ENCODE peak calls at places on chromosomes 3 and 15, in seven cellular contexts. H is CD4-positive, CD25-positive, alpha-beta regulatory T cell; G is fibroblast of lung; T is ovary; R is colonic mucosa; Q is brain microvascular endothelial cell; F is spleen. J is an unnamed sample. For H3K27me3 and H3K36me3, the result is how much of the 10 kb centered on the place peaks cover.

GRCh38 chr3:86958534-86958933 is 32.4 kb downstream of the VGLL3 start:
- DNase-seq in G (peak), F (no peak), T (no peak), Q (peak), H (no peak), R (no peak), J (peak)

GRCh38 chr3:87437765-87438164 is 161.4 kb upstream of the POU1F1 start:
- DNase-seq in F (no peak), H (no peak), Q (peak), R (no peak), T (no peak), G (no peak), J (no peak)

GRCh38 chr3:15647629-15648167 is 46.2 kb downstream of the BTD start:
- DNase-seq in H (peak), F (no peak), R (peak), Q (peak), G (peak), T (no peak), J (no peak)

GRCh38 chr15:39300451-39301153 is 280.3 kb upstream of the THBS1 start:
- DNase-seq in R (no peak), H (no peak), F (no peak), Q (peak), T (no peak), G (peak), J (no peak)

GRCh38 chr3:147406255-147407023 is at the start of gene ZIC4:
- DNase-seq in F (no peak), R (no peak), Q (no peak), H (no peak), T (no peak), G (no peak), J (peak)

GRCh38 chr3:71299160-71299559 is 284.4 kb downstream of the FOXP1 start:
- DNase-seq in G (no peak), Q (no peak), T (no peak), F (no peak), H (peak), R (no peak), J (no peak)

GRCh38 chr15:31049682-31050606 is 51.6 kb downstream of the TRPM1 start:
- DNase-seq in F (no peak), G (no peak), T (no peak), Q (no peak), R (no peak), H (no peak), J (no peak)

GRCh38 chr15:59232476-59232875 is 25.8 kb downstream of the LDHAL6B start:
- DNase-seq in Q (peak), T (no peak), R (no peak), F (no peak), H (no peak), G (peak), J (no peak)

GRCh38 chr15:38049876-38050275 is 115.4 kb downstream of the TMCO5A start:
- DNase-seq in R (no peak), T (no peak), H (no peak), F (no peak), Q (no peak), G (peak), J (no peak)

GRCh38 chr3:74606987-74607386 is 7.5 kb downstream of the CNTN3 start:
- DNase-seq in H (no peak), F (no peak), R (no peak), G (no peak), T (no peak), Q (no peak), J (no peak)

GRCh38 chr3:73687081-73688004 is 62.6 kb upstream of the PDZRN3 start:
- DNase-seq in R (no peak), Q (no peak), H (no peak), G (peak), F (no peak), T (no peak), J (no peak)

GRCh38 chr3:128490650-128491070 is 2.3 kb downstream of the GATA2 start:
- DNase-seq in T (no peak), Q (no peak), G (no peak), F (no peak), H (no peak), R (no peak), J (no peak)
- H3K4me3 ChIP-seq in T (peak), Q (no peak), G (no peak), F (peak), H (no peak), R (no peak), J (no peak)

DNA sequence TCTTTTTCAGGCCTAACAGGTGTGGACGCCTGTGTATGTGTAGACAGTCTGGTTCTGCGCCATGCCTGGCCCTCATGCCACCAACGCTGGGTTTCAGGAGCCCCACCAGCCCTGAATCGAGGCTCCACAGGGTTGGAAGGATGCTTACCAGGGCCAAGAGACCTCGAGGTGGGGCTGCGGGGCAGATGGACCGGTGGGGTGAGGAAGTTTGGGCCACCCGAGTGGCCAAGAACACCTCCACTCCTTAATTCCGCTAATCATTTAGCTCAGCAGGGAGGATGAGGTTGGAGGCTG is 6.0 kb upstream of the ONECUT1 start:
- DNase-seq in T (no peak), G (no peak), Q (no peak), R (no peak), H (no peak), F (no peak), J (peak)
- H3K27me3 ChIP-seq in T (under half), G (half or more), Q (half or more), R (half or more), H (half or more), F (half or more), J (half or more)

DNA sequence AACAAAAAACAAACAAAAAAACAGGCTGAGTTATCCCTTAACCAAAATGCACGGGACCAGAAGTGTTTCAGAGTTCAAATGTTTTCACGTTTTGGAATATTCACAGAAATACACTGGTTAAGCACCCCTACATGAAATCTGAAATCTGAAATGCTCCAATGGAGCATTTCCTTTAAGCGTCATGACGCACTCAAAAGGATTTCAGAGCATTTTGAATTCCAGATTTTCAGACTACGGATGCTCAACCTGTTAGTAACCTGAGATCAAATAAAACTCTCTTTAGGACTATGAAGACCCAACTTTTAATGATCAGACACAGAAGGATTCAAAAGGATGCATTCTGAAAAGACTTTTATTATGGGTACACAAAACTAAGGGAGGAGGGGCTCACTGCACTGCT is 9.6 kb downstream of the CLPX start:
- DNase-seq in H (no peak), Q (no peak), G (no peak), R (no peak), T (no peak), F (no peak), J (no peak)
- H3K36me3 ChIP-seq in H (half or more), Q (half or more), G (under half), R (under half), T (under half), F (half or more), J (under half)

GRCh38 chr3:172753125-172753524 is 2.6 kb downstream of the ECT2 start:
- DNase-seq in T (no peak), H (no peak), F (no peak), R (no peak), Q (no peak), G (no peak), J (no peak)
- H3K4me3 ChIP-seq in T (no peak), H (no peak), F (no peak), R (no peak), Q (no peak), G (no peak), J (no peak)

GRCh38 chr3:68878962-68879361 is 53.4 kb downstream of the TAFA4 start:
- DNase-seq in G (no peak), R (no peak), T (no peak), Q (no peak), F (no peak), H (no peak), J (no peak)
- H3K27me3 ChIP-seq in G (under half), R (under half), T (under half), Q (under half), F (under half), H (under half), J (under half)

GRCh38 chr3:48047841-48048456 is 31.7 kb upstream of the MAP4 start:
- DNase-seq in H (no peak), G (peak), T (no peak), Q (peak), R (no peak), F (no peak), J (no peak)
- H3K36me3 ChIP-seq in H (under half), G (under half), T (under half), Q (under half), R (under half), F (under half), J (under half)

DNA sequence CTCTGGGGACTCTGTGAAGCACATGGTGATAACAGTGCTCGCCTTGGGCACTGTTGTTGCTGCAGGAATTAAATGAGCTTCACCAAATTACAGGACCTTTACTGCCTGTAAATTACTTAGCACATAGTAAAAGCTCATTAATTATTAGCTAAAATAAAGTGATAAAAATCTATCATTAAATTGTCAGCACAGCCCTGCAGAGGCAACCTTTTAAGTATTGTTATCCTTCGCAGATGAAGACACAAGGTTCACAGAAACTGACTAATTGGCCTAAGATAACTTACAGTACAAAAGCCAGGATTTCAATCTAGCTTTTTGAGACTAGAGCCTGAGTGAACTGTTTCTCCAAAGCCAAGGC is 96.0 kb downstream of the ST6GAL1 start:
- DNase-seq in R (no peak), H (no peak), T (no peak), G (no peak), Q (no peak), F (no peak), J (no peak)
- H3K4me3 ChIP-seq in R (no peak), H (peak), T (no peak), G (no peak), Q (no peak), F (no peak), J (no peak)

GRCh38 chr3:141830508-141830907 is 45.9 kb upstream of the ATP1B3 start:
- DNase-seq in Q (no peak), G (no peak), F (no peak), T (no peak), R (no peak), H (no peak), J (no peak)
- H3K27me3 ChIP-seq in Q (under half), G (under half), F (under half), T (under half), R (under half), H (under half), J (under half)

J was measured in H7.